ENCODE peak calls at places on chromosomes 7 and 10, in seven cellular contexts. One of them, this sample, is unnamed.

GRCh38 chr10:77501846-77502251 is 135.8 kb downstream of the KCNMA1 start:
- DNase-seq in cardiac muscle cell: no peak
- DNase-seq in spleen: no peak
- DNase-seq in uterus: no peak
- DNase-seq in body of pancreas: no peak
- DNase-seq in fibroblast of pulmonary artery: no peak
- DNase-seq in astrocyte: peak; percentile 43
- DNase-seq in this sample: no peak

GRCh38 chr10:22851865-22852239 is 76.0 kb upstream of the ARMC3 start:
- DNase-seq in cardiac muscle cell: no peak
- DNase-seq in spleen: no peak
- DNase-seq in uterus: no peak
- DNase-seq in body of pancreas: no peak
- DNase-seq in fibroblast of pulmonary artery: no peak
- DNase-seq in astrocyte: peak; percentile 74
- DNase-seq in this sample: no peak

GRCh38 chr10:71323407-71323806 is 4.3 kb downstream of the SLC29A3 start:
- DNase-seq in cardiac muscle cell: peak; percentile 36
- DNase-seq in spleen: no peak
- DNase-seq in uterus: no peak
- DNase-seq in body of pancreas: no peak
- DNase-seq in fibroblast of pulmonary artery: peak; percentile 34
- DNase-seq in astrocyte: no peak
- DNase-seq in this sample: no peak

GRCh38 chr7:142583424-142583823 is 165.8 kb upstream of the PRSS1 start:
- DNase-seq in cardiac muscle cell: peak; percentile 58
- DNase-seq in spleen: no peak
- DNase-seq in uterus: no peak
- DNase-seq in body of pancreas: peak; percentile 59
- DNase-seq in fibroblast of pulmonary artery: peak; percentile 71
- DNase-seq in astrocyte: peak; percentile 81
- DNase-seq in this sample: peak; percentile 41

GRCh38 chr7:73449422-73449821 is 15.8 kb downstream of the FZD9 start:
- DNase-seq in cardiac muscle cell: no peak
- DNase-seq in spleen: no peak
- DNase-seq in uterus: no peak
- DNase-seq in body of pancreas: no peak
- DNase-seq in fibroblast of pulmonary artery: no peak
- DNase-seq in astrocyte: no peak
- DNase-seq in this sample: no peak

GRCh38 chr7:14833707-14834106 is 68.8 kb downstream of the DGKB start:
- DNase-seq in cardiac muscle cell: no peak
- DNase-seq in spleen: no peak
- DNase-seq in uterus: no peak
- DNase-seq in body of pancreas: no peak
- DNase-seq in fibroblast of pulmonary artery: no peak
- DNase-seq in astrocyte: no peak
- DNase-seq in this sample: no peak

GRCh38 chr10:79449181-79450146 is 4.0 kb upstream of the ZCCHC24 start:
- DNase-seq in cardiac muscle cell: no peak
- DNase-seq in spleen: peak; percentile 25
- DNase-seq in uterus: no peak
- DNase-seq in body of pancreas: no peak
- DNase-seq in fibroblast of pulmonary artery: no peak
- DNase-seq in astrocyte: no peak
- DNase-seq in this sample: no peak

GRCh38 chr7:112410087-112410486 is 40.2 kb upstream of the IFRD1 start:
- DNase-seq in cardiac muscle cell: peak; percentile 42
- DNase-seq in spleen: no peak
- DNase-seq in uterus: no peak
- DNase-seq in body of pancreas: no peak
- DNase-seq in fibroblast of pulmonary artery: peak; percentile 47
- DNase-seq in astrocyte: no peak
- DNase-seq in this sample: no peak

GRCh38 chr10:120473593-120473992 is 16.6 kb downstream of the PLPP4 start:
- DNase-seq in cardiac muscle cell: no peak
- DNase-seq in spleen: no peak
- DNase-seq in uterus: no peak
- DNase-seq in body of pancreas: no peak
- DNase-seq in fibroblast of pulmonary artery: no peak
- DNase-seq in astrocyte: no peak
- DNase-seq in this sample: no peak

GRCh38 chr7:18126274-18126673 is 98.6 kb upstream of the PRPS1L1 start:
- DNase-seq in cardiac muscle cell: no peak
- DNase-seq in spleen: no peak
- DNase-seq in uterus: no peak
- DNase-seq in body of pancreas: no peak
- DNase-seq in fibroblast of pulmonary artery: no peak
- DNase-seq in astrocyte: no peak
- DNase-seq in this sample: no peak

GRCh38 chr7:7479275-7479674 is 56.4 kb downstream of the COL28A1 start:
- DNase-seq in cardiac muscle cell: no peak
- DNase-seq in spleen: no peak
- DNase-seq in uterus: no peak
- DNase-seq in body of pancreas: no peak
- DNase-seq in fibroblast of pulmonary artery: no peak
- DNase-seq in astrocyte: no peak
- DNase-seq in this sample: no peak

GRCh38 chr10:35007858-35008301 is 82.3 kb downstream of the CUL2 start:
- DNase-seq in cardiac muscle cell: no peak
- DNase-seq in spleen: no peak
- DNase-seq in uterus: no peak
- DNase-seq in body of pancreas: no peak
- DNase-seq in fibroblast of pulmonary artery: no peak
- DNase-seq in astrocyte: peak; percentile 35
- DNase-seq in this sample: no peak

GRCh38 chr10:3758491-3758970 is 26.5 kb downstream of the KLF6 start:
- DNase-seq in cardiac muscle cell: no peak
- DNase-seq in spleen: no peak
- DNase-seq in uterus: no peak
- DNase-seq in body of pancreas: no peak
- DNase-seq in fibroblast of pulmonary artery: no peak
- DNase-seq in astrocyte: no peak
- DNase-seq in this sample: no peak

GRCh38 chr10:56874950-56875349 is 513.9 kb upstream of the ZWINT start:
- DNase-seq in cardiac muscle cell: no peak
- DNase-seq in spleen: no peak
- DNase-seq in uterus: no peak
- DNase-seq in body of pancreas: no peak
- DNase-seq in fibroblast of pulmonary artery: no peak
- DNase-seq in astrocyte: no peak
- DNase-seq in this sample: no peak

GRCh38 chr7:140478361-140479061 is 794 bp downstream of the MKRN1 start:
- DNase-seq in cardiac muscle cell: peak; percentile 47
- DNase-seq in spleen: no peak
- DNase-seq in uterus: peak; percentile 38
- DNase-seq in body of pancreas: no peak
- DNase-seq in fibroblast of pulmonary artery: peak; percentile 43
- DNase-seq in astrocyte: peak; percentile 22
- DNase-seq in this sample: peak; percentile 5

GRCh38 chr7:159086301-159086925 is 58.3 kb downstream of the VIPR2 start:
- DNase-seq in cardiac muscle cell: no peak
- DNase-seq in spleen: peak; percentile 42
- DNase-seq in uterus: no peak
- DNase-seq in body of pancreas: no peak
- DNase-seq in fibroblast of pulmonary artery: no peak
- DNase-seq in astrocyte: no peak
- DNase-seq in this sample: no peak

GRCh38 chr10:70417568-70417967 is 13.6 kb downstream of the EIF4EBP2 start:
- DNase-seq in cardiac muscle cell: no peak
- DNase-seq in spleen: no peak
- DNase-seq in uterus: no peak
- DNase-seq in body of pancreas: no peak
- DNase-seq in fibroblast of pulmonary artery: no peak
- DNase-seq in astrocyte: peak; percentile 23
- DNase-seq in this sample: no peak

GRCh38 chr10:90856964-90857634 is 740 bp downstream of the HTR7 start:
- DNase-seq in cardiac muscle cell: no peak
- DNase-seq in spleen: peak; percentile 75
- DNase-seq in uterus: no peak
- DNase-seq in body of pancreas: no peak
- DNase-seq in fibroblast of pulmonary artery: no peak
- DNase-seq in astrocyte: no peak
- DNase-seq in this sample: no peak
- H3K4me3 ChIP-seq in cardiac muscle cell: peak overlapping the region; percentile 76
- H3K4me3 ChIP-seq in spleen: peak overlapping the region; percentile 62
- H3K4me3 ChIP-seq in uterus: peak overlapping the region; percentile 65
- H3K4me3 ChIP-seq in body of pancreas: peak overlapping the region; percentile 23
- H3K4me3 ChIP-seq in fibroblast of pulmonary artery: peak overlapping the region; percentile 57
- H3K4me3 ChIP-seq in astrocyte: peak overlapping the region; percentile 69
- H3K4me3 ChIP-seq in this sample: peak overlapping the region; percentile 55

DNA sequence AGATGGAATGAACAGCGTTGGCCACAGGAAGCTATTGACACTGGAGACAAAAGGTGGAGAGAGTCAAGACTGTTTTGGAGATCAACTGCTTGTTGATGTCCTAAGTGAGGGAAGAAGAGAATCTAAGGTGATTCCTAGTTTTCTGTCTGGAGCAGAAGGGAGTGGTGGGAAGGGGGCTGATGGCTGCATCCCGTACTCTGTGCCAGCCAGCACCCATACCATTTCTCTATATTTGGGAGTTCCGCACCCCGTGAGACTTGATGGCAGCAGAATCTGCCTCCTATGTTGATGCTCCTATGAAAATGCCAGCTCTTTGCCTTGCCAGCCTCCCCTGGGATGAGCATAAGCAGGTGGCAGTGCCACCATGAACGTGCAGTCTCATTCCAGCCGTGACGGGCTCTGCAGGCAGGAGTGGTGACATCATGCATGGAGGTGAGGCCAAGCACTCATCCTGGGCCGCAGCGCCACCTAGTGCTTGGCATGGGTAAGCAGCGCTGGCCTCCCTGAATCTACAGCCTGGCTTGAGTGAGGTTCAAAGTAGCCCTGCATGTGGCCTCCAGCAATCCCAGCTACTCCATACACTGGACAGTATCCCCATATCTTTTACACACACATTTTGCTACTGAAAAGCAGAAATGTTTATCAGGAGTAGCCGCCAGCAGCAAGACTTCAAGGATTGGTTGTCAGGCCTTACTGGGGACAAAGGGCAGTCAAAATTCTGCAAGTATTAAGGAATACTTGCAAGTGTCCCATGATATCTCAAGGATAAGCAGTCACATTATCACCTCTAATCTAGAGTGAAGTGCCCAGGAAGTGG is 43.0 kb downstream of the PODXL start:
- DNase-seq in cardiac muscle cell: peak; percentile 90
- DNase-seq in spleen: peak; percentile 93
- DNase-seq in uterus: peak; percentile 82
- DNase-seq in body of pancreas: peak; percentile 95
- DNase-seq in fibroblast of pulmonary artery: peak; percentile 87
- DNase-seq in astrocyte: peak; percentile 58
- DNase-seq in this sample: peak; percentile 37
- TF ChIP-seq CTCF in cardiac muscle cell: peak; percentile 99
- TF ChIP-seq CTCF in spleen: peak; percentile 91
- TF ChIP-seq CTCF in uterus: peak; percentile 89
- TF ChIP-seq CTCF in body of pancreas: peak; percentile 95
- TF ChIP-seq CTCF in fibroblast of pulmonary artery: peak; percentile 98
- TF ChIP-seq CTCF in astrocyte: peak; percentile 96
- TF ChIP-seq CTCF in this sample: peak; percentile 96

DNA sequence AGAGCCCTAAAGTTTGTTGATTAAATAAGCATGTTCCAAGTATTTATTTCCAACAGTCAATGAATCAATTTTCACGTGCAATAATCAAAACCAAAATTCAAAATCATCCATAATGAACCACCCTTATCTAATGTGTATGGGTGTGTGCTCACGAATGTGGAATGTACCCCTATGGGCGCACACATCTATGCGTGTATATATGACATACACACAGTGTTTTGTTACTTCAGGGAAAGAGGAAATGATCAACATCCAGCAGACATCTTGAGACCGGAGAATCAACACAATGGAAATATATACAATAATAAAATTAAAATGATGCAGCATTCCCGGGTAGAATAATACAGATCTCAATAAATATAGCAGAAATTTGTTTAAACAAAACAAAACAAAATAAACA is 3.3 kb downstream of the FEZF1 start:
- DNase-seq in cardiac muscle cell: no peak
- DNase-seq in spleen: no peak
- DNase-seq in uterus: no peak
- DNase-seq in body of pancreas: no peak
- DNase-seq in fibroblast of pulmonary artery: no peak
- DNase-seq in astrocyte: no peak
- DNase-seq in this sample: no peak
- H3K4me3 ChIP-seq in cardiac muscle cell: no peak overlapping the region
- H3K4me3 ChIP-seq in spleen: no peak overlapping the region
- H3K4me3 ChIP-seq in uterus: no peak overlapping the region
- H3K4me3 ChIP-seq in body of pancreas: no peak overlapping the region
- H3K4me3 ChIP-seq in fibroblast of pulmonary artery: no peak overlapping the region
- H3K4me3 ChIP-seq in astrocyte: no peak overlapping the region
- H3K4me3 ChIP-seq in this sample: no peak overlapping the region

DNA sequence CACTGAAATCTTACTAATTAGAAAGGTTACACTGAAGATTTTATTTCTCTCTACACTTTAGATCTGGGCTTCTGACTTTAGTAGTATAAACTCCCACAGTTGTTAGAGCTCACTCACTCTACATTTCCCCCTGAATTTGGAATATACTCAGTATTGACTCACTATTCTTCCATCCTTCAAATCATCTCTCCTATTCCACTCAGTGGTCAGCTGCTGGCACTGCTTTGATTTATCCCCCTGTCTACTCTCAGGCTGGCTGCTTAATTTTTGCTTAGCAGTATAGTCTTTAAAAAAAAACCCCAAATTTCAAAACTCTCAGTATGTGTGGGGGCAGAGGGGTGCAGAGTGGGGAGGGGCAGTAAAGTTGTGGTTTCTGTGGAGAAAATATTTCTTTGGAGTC is 68.9 kb downstream of the CDK6 start:
- DNase-seq in cardiac muscle cell: peak; percentile 40
- DNase-seq in spleen: no peak
- DNase-seq in uterus: no peak
- DNase-seq in body of pancreas: no peak
- DNase-seq in fibroblast of pulmonary artery: peak; percentile 22
- DNase-seq in astrocyte: peak; percentile 64
- DNase-seq in this sample: no peak
- TF ChIP-seq CTCF in cardiac muscle cell: peak; percentile 2
- TF ChIP-seq CTCF in spleen: no peak
- TF ChIP-seq CTCF in uterus: no peak
- TF ChIP-seq CTCF in body of pancreas: no peak
- TF ChIP-seq CTCF in fibroblast of pulmonary artery: no peak
- TF ChIP-seq CTCF in astrocyte: no peak
- TF ChIP-seq CTCF in this sample: peak; percentile 8

GRCh38 chr7:80644054-80644453 is 5.6 kb downstream of the CD36 start:
- DNase-seq in cardiac muscle cell: no peak
- DNase-seq in spleen: no peak
- DNase-seq in uterus: no peak
- DNase-seq in body of pancreas: no peak
- DNase-seq in fibroblast of pulmonary artery: no peak
- DNase-seq in astrocyte: no peak
- DNase-seq in this sample: no peak
- H3K4me3 ChIP-seq in cardiac muscle cell: no peak overlapping the region
- H3K4me3 ChIP-seq in spleen: no peak overlapping the region
- H3K4me3 ChIP-seq in uterus: no peak overlapping the region
- H3K4me3 ChIP-seq in body of pancreas: no peak overlapping the region
- H3K4me3 ChIP-seq in fibroblast of pulmonary artery: no peak overlapping the region
- H3K4me3 ChIP-seq in astrocyte: no peak overlapping the region
- H3K4me3 ChIP-seq in this sample: no peak overlapping the region

DNA sequence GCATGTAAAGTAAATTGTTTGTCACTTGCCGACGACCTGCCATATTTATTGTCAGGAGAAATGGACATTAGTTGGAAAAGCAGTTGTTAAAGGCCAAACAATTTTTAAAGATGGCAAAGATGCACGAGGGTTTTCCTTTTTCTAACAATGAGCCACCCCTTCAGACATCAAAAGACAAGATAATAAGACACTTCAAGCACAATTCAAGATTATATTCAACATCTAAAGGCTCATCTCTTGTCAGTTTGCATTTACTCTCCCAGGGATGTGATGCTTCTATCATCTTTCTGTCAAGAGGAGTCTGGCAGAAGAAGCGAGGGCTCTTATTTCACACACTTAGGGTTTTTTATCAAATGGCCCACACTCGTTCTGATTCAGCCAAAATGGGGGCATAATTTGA is 118.5 kb downstream of the POU6F2 start:
- DNase-seq in cardiac muscle cell: no peak
- DNase-seq in spleen: no peak
- DNase-seq in uterus: no peak
- DNase-seq in body of pancreas: no peak
- DNase-seq in fibroblast of pulmonary artery: no peak
- DNase-seq in astrocyte: no peak
- DNase-seq in this sample: no peak
- TF ChIP-seq CTCF in cardiac muscle cell: no peak
- TF ChIP-seq CTCF in spleen: no peak
- TF ChIP-seq CTCF in uterus: no peak
- TF ChIP-seq CTCF in body of pancreas: no peak
- TF ChIP-seq CTCF in fibroblast of pulmonary artery: no peak
- TF ChIP-seq CTCF in astrocyte: no peak
- TF ChIP-seq CTCF in this sample: no peak

This sample was measured in AG09309.